ENCODE peak calls at places on chromosome 20, in four cellular contexts. H is GM23338, B is CD14-positive monocyte, Q is neural crest cell. N is an unnamed sample.
A peak's percentile ranks its signal among the peaks of the same experiment; 100 is the strongest.

GRCh38 chr20:49179368-49180277 is 8.5 kb downstream of the STAU1 start:
- DNase-seq in H (no peak), B (no peak), Q (no peak), N (no peak)

GRCh38 chr20:32028647-32029372 is 18.6 kb downstream of the CCM2L start:
- DNase-seq in H (peak; percentile 62), B (no peak), Q (no peak), N (no peak)

GRCh38 chr20:6886065-6886729 is 118.7 kb downstream of the BMP2 start:
- DNase-seq in H (peak; percentile 24), B (no peak), Q (no peak), N (no peak)

GRCh38 chr20:10683537-10683936 is 9.7 kb upstream of the JAG1 start:
- DNase-seq in H (no peak), B (no peak), Q (no peak), N (no peak)

GRCh38 chr20:64139200-64140081 is 24.8 kb upstream of the MYT1 start:
- DNase-seq in H (no peak), B (peak; percentile 40), Q (no peak), N (no peak)

GRCh38 chr20:48054051-48054450 is 268.8 kb upstream of the SULF2 start:
- DNase-seq in H (no peak), B (no peak), Q (no peak), N (no peak)

GRCh38 chr20:20593447-20594170 is 118.8 kb downstream of the RALGAPA2 start:
- DNase-seq in H (peak; percentile 91), B (no peak), Q (peak; percentile 42), N (no peak)

GRCh38 chr20:49045440-49046086 is 549 bp upstream of the CSE1L start:
- DNase-seq in H (peak; percentile 49), B (peak; percentile 73), Q (no peak), N (no peak)

GRCh38 chr20:1155342-1155741 is 29.4 kb downstream of the TMEM74B start:
- DNase-seq in H (no peak), B (no peak), Q (no peak), N (no peak)

GRCh38 chr20:479487-479886 is 17.2 kb upstream of the TBC1D20 start:
- DNase-seq in H (no peak), B (no peak), Q (no peak), N (no peak)

GRCh38 chr20:48690888-48691287 is 136.9 kb downstream of the PREX1 start:
- DNase-seq in H (peak; percentile 43), B (no peak), Q (no peak), N (peak; percentile 58)

GRCh38 chr20:2000286-2000685 is 6.4 kb upstream of the PDYN start:
- DNase-seq in H (no peak), B (no peak), Q (no peak), N (no peak)

GRCh38 chr20:51470521-51470875 is 72.0 kb downstream of the NFATC2 start:
- DNase-seq in H (no peak), B (no peak), Q (no peak), N (no peak)

GRCh38 chr20:46074006-46074405 is 15.8 kb downstream of the NCOA5 start:
- DNase-seq in H (peak; percentile 60), B (no peak), Q (no peak), N (no peak)

GRCh38 chr20:64233725-64234124 is 21.8 kb upstream of the PCMTD2 start:
- DNase-seq in H (no peak), B (peak; percentile 40), Q (no peak), N (peak; percentile 49)

GRCh38 chr20:64100946-64101688 is 6.2 kb downstream of the NPBWR2 start:
- DNase-seq in H (peak; percentile 0), B (no peak), Q (no peak), N (no peak)

GRCh38 chr20:6707231-6707870 is 60.1 kb upstream of the BMP2 start:
- DNase-seq in H (no peak), B (no peak), Q (no peak), N (no peak)

GRCh38 chr20:23519556-23519955 is 28.6 kb downstream of the CST8 start:
- DNase-seq in H (no peak), B (no peak), Q (no peak), N (no peak)

GRCh38 chr20:24633521-24633920 is 164.1 kb downstream of the SYNDIG1 start:
- DNase-seq in H (no peak), B (no peak), Q (no peak), N (no peak)

GRCh38 chr20:1958426-1958825 is 35.4 kb downstream of the PDYN start:
- DNase-seq in H (no peak), B (no peak), Q (no peak), N (no peak)

GRCh38 chr20:7596541-7596940 is 343.7 kb downstream of the HAO1 start:
- DNase-seq in H (peak; percentile 46), B (no peak), Q (no peak), N (no peak)

GRCh38 chr20:50333856-50334255 is 143.2 kb downstream of the CEBPB start:
- DNase-seq in H (no peak), B (no peak), Q (no peak), N (peak; percentile 12)

GRCh38 chr20:56929606-56930005 is 300.5 kb downstream of the TFAP2C start:
- DNase-seq in H (peak; percentile 47), B (no peak), Q (no peak), N (no peak)

GRCh38 chr20:32312718-32313424 is 35.4 kb downstream of the KIF3B start:
- DNase-seq in H (no peak), B (no peak), Q (no peak), N (no peak)

GRCh38 chr20:16775961-16776360 is 27.8 kb downstream of the OTOR start:
- DNase-seq in H (no peak), B (no peak), Q (no peak), N (no peak)

GRCh38 chr20:45545754-45546453 is 1.3 kb downstream of the EPPIN start:
- DNase-seq in H (peak; percentile 82), B (no peak), Q (no peak), N (no peak)

DNA sequence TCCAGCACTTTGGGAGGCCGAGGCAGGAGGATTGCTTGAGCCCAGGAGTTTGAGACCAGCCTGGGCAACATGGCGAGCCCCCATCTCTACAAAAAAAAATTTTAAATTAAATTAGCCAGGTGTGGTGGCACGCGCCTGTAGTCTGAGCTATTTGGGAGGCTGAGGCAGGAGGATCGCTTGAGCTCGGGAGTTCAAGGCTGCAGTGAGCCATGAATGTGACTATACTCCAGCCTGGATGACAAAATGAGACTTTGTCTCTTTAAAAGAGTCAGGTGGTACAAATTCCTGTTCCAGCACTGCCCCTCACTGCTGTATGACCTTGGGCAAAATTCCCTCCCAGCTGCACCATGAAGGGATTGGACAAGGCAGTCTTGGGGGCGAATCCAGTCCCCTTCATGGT is 28.5 kb downstream of the AHCY start:
- DNase-seq in H (no peak), B (no peak), Q (no peak), N (no peak)
- TF ChIP-seq CTCF in H (no peak), B (no peak), Q (no peak), N (no peak)

GRCh38 chr20:37285664-37286374 is 3.6 kb upstream of the MANBAL start:
- DNase-seq in H (no peak), B (no peak), Q (no peak), N (peak; percentile 27)

GRCh38 chr20:37284691-37285124 is 4.7 kb upstream of the MANBAL start:
- DNase-seq in H (no peak), B (no peak), Q (no peak), N (peak; percentile 9)

GRCh38 chr20:37283530-37284195 is 5.8 kb upstream of the MANBAL start:
- DNase-seq in H (no peak), B (no peak), Q (no peak), N (peak; percentile 34)

GRCh38 chr20:37279820-37280219 is 9.6 kb upstream of the MANBAL start:
- DNase-seq in H (no peak), B (no peak), Q (no peak), N (peak; percentile 44)

GRCh38 chr20:37282558-37282957 is 6.9 kb upstream of the MANBAL start:
- DNase-seq in H (peak; percentile 71), B (no peak), Q (no peak), N (peak; percentile 6)
- TF ChIP-seq CTCF in H (peak; percentile 40), B (no peak), Q (no peak), N (peak; percentile 73)

DNA sequence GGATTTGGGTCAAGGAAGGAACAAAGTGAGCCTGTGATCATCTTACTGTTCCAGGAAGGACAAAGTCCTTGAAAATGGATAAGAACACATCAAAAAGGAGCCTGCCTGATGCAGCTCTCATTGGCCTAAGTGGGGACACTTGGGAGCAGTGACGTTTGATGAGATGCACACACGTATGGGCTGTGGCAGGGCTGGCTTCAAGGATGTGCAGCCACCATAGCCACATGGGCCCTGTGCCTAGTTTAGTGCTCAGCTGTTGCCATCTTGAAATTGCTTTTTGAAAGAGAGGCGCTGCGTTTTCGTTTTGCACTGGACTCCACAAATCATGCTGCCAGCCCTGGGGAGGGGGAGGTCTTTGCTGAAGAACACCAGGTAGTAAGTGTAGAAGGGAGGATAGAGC is 6.6 kb upstream of the NPEPL1 start:
- DNase-seq in H (no peak), B (no peak), Q (no peak), N (no peak)
- TF ChIP-seq CTCF in H (no peak), B (no peak), Q (no peak), N (no peak)

GRCh38 chr20:44093249-44093582 is 93.8 kb downstream of the JPH2 start:
- DNase-seq in H (no peak), B (no peak), Q (no peak), N (no peak)

GRCh38 chr20:44087857-44088120 is 99.2 kb downstream of the JPH2 start:
- DNase-seq in H (no peak), B (no peak), Q (no peak), N (no peak)

GRCh38 chr20:44089987-44090674 is 96.9 kb downstream of the JPH2 start:
- DNase-seq in H (no peak), B (peak; percentile 60), Q (peak; percentile 28), N (no peak)

GRCh38 chr20:44092551-44093248 is 94.3 kb downstream of the JPH2 start:
- DNase-seq in H (peak; percentile 83), B (no peak), Q (peak; percentile 34), N (no peak)

GRCh38 chr20:44091026-44091425 is 96.0 kb downstream of the JPH2 start:
- DNase-seq in H (no peak), B (no peak), Q (no peak), N (no peak)
- TF ChIP-seq CTCF in H (no peak), B (no peak), Q (no peak), N (peak; percentile 11)

GRCh38 chr20:3887870-3888614 is 1.1 kb upstream of the PANK2 start:
- DNase-seq in H (peak; percentile 19), B (no peak), Q (no peak), N (no peak)
- TF ChIP-seq CTCF in H (no peak), B (no peak), Q (no peak), N (no peak)

GRCh38 chr20:62368629-62369507 is 1.8 kb upstream of the LAMA5 start:
- DNase-seq in H (peak; percentile 88), B (no peak), Q (peak; percentile 58), N (no peak)
- TF ChIP-seq CTCF in H (peak; percentile 24), B (peak; percentile 59), Q (peak; percentile 71), N (peak; percentile 79)